ENCODE peak calls at places on chromosomes 5 and 9, in six cellular contexts. V is fibroblast of lung; U is A549; P is CD8-positive, alpha-beta T cell; Y is lower lobe of right lung; E is PC-9. L is an unnamed sample.
A peak's percentile ranks its signal among the peaks of the same experiment; 100 is the strongest.

GRCh38 chr5:140182075-140182709 is 7.2 kb downstream of the CYSTM1 start:
- DNase-seq in V (peak; percentile 50), P (no peak), Y (no peak), E (no peak), U (no peak), L (no peak)

GRCh38 chr5:144230806-144231205 is 60.1 kb downstream of the KCTD16 start:
- DNase-seq in P (no peak), E (no peak), V (no peak), Y (no peak), U (peak; percentile 10), L (no peak)

GRCh38 chr5:141657937-141658545 is 6.8 kb upstream of the FCHSD1 start:
- DNase-seq in U (peak; percentile 70), E (no peak), V (peak; percentile 95), P (no peak), Y (no peak), L (peak; percentile 71)

GRCh38 chr9:128809036-128809599 is 9.2 kb upstream of the ENDOG start:
- DNase-seq in E (no peak), U (no peak), Y (no peak), V (no peak), P (no peak), L (no peak)

GRCh38 chr5:150918613-150919012 is 13.8 kb upstream of the ZNF300 start:
- DNase-seq in U (no peak), P (no peak), V (peak; percentile 74), E (no peak), Y (no peak), L (peak; percentile 6)

GRCh38 chr9:92100237-92100911 is 14.8 kb downstream of the SPTLC1 start:
- DNase-seq in P (no peak), V (peak; percentile 86), U (peak; percentile 61), E (peak; percentile 87), Y (no peak), L (peak; percentile 76)

GRCh38 chr9:105697871-105698270 is 3.5 kb downstream of the TMEM38B start:
- DNase-seq in E (no peak), V (peak; percentile 8), P (no peak), U (no peak), Y (no peak), L (no peak)

GRCh38 chr5:128681764-128682664 is 144.0 kb upstream of the FBN2 start:
- DNase-seq in P (no peak), Y (no peak), V (peak; percentile 17), E (peak; percentile 32), U (no peak), L (peak; percentile 8)

GRCh38 chr5:138884554-138884953 is 9.4 kb upstream of the LRRTM2 start:
- DNase-seq in E (no peak), U (no peak), V (no peak), P (no peak), Y (no peak), L (no peak)

GRCh38 chr9:83142389-83142788 is 79.4 kb upstream of the RASEF start:
- DNase-seq in U (no peak), Y (no peak), V (no peak), P (no peak), E (no peak), L (no peak)

GRCh38 chr5:17132444-17133083 is 84.9 kb upstream of the BASP1 start:
- DNase-seq in U (peak; percentile 37), V (no peak), E (no peak), Y (no peak), P (no peak), L (peak; percentile 45)

GRCh38 chr5:175658299-175659145 is 651 bp downstream of the HRH2 start:
- DNase-seq in P (no peak), U (no peak), E (no peak), Y (peak; percentile 67), V (no peak), L (no peak)
- H3K4me3 ChIP-seq in P (peak overlapping the region; percentile 84), U (peak overlapping the region; percentile 60), E (no peak overlapping the region), Y (peak overlapping the region; percentile 57), V (no peak overlapping the region), L (peak overlapping the region; percentile 95)

GRCh38 chr9:116154976-116155699 is 1.5 kb downstream of the PAPPA start:
- DNase-seq in Y (no peak), V (peak; percentile 62), E (no peak), U (peak; percentile 77), P (no peak), L (no peak)

GRCh38 chr9:116155700-116156045 is 2.1 kb downstream of the PAPPA start:
- DNase-seq in E (no peak), Y (no peak), U (no peak), P (no peak), V (peak; percentile 54), L (no peak)

GRCh38 chr9:116156621-116157314 is 3.2 kb downstream of the PAPPA start:
- DNase-seq in Y (no peak), E (peak; percentile 73), U (peak; percentile 85), V (peak; percentile 65), P (no peak), L (peak; percentile 94)

GRCh38 chr9:116154334-116154975 is 864 bp downstream of the PAPPA start:
- DNase-seq in Y (no peak), V (no peak), P (no peak), U (no peak), E (peak; percentile 22), L (peak; percentile 48)

DNA sequence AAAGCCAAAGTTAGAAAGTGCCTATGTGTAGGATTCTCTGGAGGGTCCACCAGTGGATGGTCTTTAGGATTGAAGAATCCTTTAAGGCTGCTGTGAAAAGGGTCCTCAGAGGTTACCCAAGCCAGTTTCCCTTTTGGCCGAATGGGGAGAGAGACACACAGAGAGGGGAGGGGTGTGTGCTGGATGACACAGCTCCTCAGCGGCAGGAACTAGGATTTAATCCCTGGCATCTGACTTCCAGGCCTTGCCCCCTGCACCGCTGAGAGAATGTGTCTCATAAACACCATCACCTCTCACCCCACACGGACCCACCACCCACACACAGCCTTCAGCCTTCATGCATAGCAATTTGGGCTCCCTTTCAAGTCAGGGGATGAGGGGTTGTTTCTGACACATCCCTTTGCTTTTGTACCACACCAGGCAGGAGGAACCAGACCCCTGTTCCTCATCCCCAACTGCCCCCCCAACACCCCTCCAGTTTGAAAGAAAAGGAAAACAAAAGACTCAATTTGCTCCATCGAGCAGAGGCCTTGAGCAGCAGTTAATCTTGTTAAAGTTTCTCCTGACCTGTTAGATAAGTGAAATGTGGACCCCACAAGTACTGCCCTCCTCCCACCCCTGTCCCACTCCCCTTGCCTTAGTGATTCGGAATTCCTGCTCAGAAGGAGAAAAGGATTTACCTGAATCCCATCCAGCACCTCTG is 4.0 kb downstream of the PAPPA start:
- DNase-seq in P (no peak), Y (no peak), E (no peak), V (peak; percentile 37), U (peak; percentile 63), L (peak; percentile 66)
- H3K4me3 ChIP-seq in P (no peak overlapping the region), Y (peak overlapping the region; percentile 31), E (no peak overlapping the region), V (peak overlapping the region; percentile 94), U (peak overlapping the region; percentile 87), L (peak overlapping the region; percentile 18)

GRCh38 chr5:63958654-63959053 is 3.6 kb downstream of the HTR1A start:
- DNase-seq in U (no peak), Y (no peak), P (no peak), E (no peak), V (no peak), L (no peak)

GRCh38 chr5:63957617-63958016 is 4.6 kb downstream of the HTR1A start:
- DNase-seq in V (no peak), E (no peak), Y (no peak), P (no peak), U (no peak), L (no peak)

GRCh38 chr5:63960646-63961045 is 1.6 kb downstream of the HTR1A start:
- DNase-seq in Y (no peak), E (no peak), P (no peak), V (no peak), U (no peak), L (no peak)

GRCh38 chr5:63961125-63961597 is 1.1 kb downstream of the HTR1A start:
- DNase-seq in P (no peak), E (no peak), U (no peak), V (no peak), Y (peak; percentile 44), L (no peak)

DNA sequence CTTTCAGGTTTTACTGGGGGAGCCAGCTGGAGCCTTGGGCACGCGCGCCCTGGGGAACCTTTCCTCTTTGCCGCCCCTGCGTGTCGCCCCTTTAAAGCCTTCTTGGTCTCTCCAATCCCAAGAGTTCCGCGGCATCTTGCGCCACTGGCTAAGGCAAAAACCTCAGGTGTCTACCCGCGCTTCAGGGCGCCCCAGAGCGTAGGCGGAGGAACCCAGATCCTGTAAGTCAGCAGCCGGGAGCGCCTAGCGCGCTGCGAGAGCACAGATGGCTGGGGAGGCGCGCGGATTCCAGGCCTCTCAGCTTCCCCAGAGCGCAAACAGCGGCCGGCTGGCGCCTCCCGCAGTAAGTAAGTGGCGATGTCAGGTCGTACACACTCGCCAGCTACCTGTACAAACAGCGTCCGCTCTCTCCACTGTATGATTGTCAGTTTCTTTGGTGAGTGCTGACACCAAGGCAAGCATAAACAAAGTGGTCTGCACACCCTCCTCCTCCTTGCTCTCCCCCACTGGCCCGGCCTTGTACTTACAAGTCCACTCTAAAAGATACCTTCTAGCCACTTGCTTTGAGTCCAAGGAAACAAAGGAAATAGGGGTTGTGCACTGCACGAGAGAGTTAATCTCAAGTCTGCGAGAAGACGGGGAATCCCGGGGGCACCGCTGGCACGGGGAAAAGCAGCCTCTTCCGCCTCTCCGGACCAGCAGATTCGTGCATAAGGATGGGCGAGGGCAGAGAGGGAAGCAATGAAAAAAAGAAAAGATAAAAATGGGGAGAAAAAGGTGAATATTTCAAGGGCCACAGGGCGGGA is 2.9 kb downstream of the HTR1A start:
- DNase-seq in V (no peak), U (peak; percentile 7), Y (peak; percentile 41), P (no peak), E (no peak), L (peak; percentile 90)
- H3K4me3 ChIP-seq in V (no peak overlapping the region), U (no peak overlapping the region), Y (no peak overlapping the region), P (no peak overlapping the region), E (no peak overlapping the region), L (peak overlapping the region; percentile 14)

GRCh38 chr9:123397975-123398374 is 42.0 kb downstream of the CRB2 start:
- DNase-seq in V (no peak), P (no peak), E (no peak), U (no peak), Y (no peak), L (no peak)

GRCh38 chr9:123401879-123402513 is 46.0 kb downstream of the CRB2 start:
- DNase-seq in P (no peak), U (peak; percentile 52), E (peak; percentile 45), Y (no peak), V (peak; percentile 40), L (peak; percentile 70)

GRCh38 chr9:123402981-123403509 is 47.0 kb downstream of the CRB2 start:
- DNase-seq in E (no peak), U (no peak), Y (no peak), P (no peak), V (no peak), L (no peak)

GRCh38 chr9:123399803-123400378 is 43.9 kb downstream of the CRB2 start:
- DNase-seq in V (no peak), U (peak; percentile 17), Y (no peak), P (no peak), E (no peak), L (no peak)

GRCh38 chr9:123400926-123401503 is 45.0 kb downstream of the CRB2 start:
- DNase-seq in V (no peak), E (no peak), U (no peak), P (no peak), Y (no peak), L (no peak)
- H3K4me3 ChIP-seq in V (no peak overlapping the region), E (no peak overlapping the region), U (no peak overlapping the region), P (no peak overlapping the region), Y (peak overlapping the region; percentile 14), L (no peak overlapping the region)

L was measured in cardiac muscle cell.